ENCODE peak calls at places on chromosome 2, in seven cellular contexts. V, C, Z, I, T, Y and S are unnamed samples.

GRCh38 chr2:102367331-102367971 is 11.9 kb downstream of the IL18R1 start:
- DNase-seq in V (no peak), C (no peak), Z (no peak), I (no peak), T (no peak), Y (no peak), S (no peak)

GRCh38 chr2:40098786-40099470 is 319.9 kb upstream of the THUMPD2 start:
- DNase-seq in V (peak), C (no peak), Z (no peak), I (no peak), T (no peak), Y (peak), S (no peak)

GRCh38 chr2:16330571-16331351 is 334.9 kb downstream of the CYRIA start:
- DNase-seq in V (no peak), C (no peak), Z (no peak), I (peak), T (no peak), Y (no peak), S (no peak)

GRCh38 chr2:85922210-85922609 is 33.4 kb upstream of the ST3GAL5 start:
- DNase-seq in V (no peak), C (no peak), Z (no peak), I (no peak), T (no peak), Y (no peak), S (no peak)

GRCh38 chr2:96391153-96391827 is 55.7 kb downstream of the NCAPH start:
- DNase-seq in V (no peak), C (no peak), Z (no peak), I (no peak), T (no peak), Y (no peak), S (no peak)

GRCh38 chr2:215068399-215068798 is 70.0 kb downstream of the ABCA12 start:
- DNase-seq in V (no peak), C (no peak), Z (no peak), I (no peak), T (no peak), Y (no peak), S (no peak)

GRCh38 chr2:195622966-195623365 is 34.1 kb upstream of the SLC39A10 start:
- DNase-seq in V (no peak), C (no peak), Z (no peak), I (peak), T (no peak), Y (no peak), S (no peak)

GRCh38 chr2:164205347-164205746 is 415.9 kb downstream of the GRB14 start:
- DNase-seq in V (peak), C (no peak), Z (no peak), I (no peak), T (no peak), Y (peak), S (no peak)

GRCh38 chr2:218898109-218898878 is 17.6 kb downstream of the WNT10A start:
- DNase-seq in V (no peak), C (peak), Z (peak), I (peak), T (peak), Y (peak), S (peak)

GRCh38 chr2:86037141-86037794 is 68.4 kb downstream of the POLR1A start:
- DNase-seq in V (peak), C (peak), Z (no peak), I (no peak), T (peak), Y (peak), S (peak)

GRCh38 chr2:108588070-108588668 is 53.9 kb downstream of the LIMS1 start:
- DNase-seq in V (no peak), C (no peak), Z (no peak), I (no peak), T (no peak), Y (peak), S (no peak)

GRCh38 chr2:71545572-71546274 is 92.4 kb downstream of the DYSF start:
- DNase-seq in V (peak), C (peak), Z (peak), I (peak), T (peak), Y (peak), S (no peak)
- TF ChIP-seq CTCF in V (peak), C (peak), Z (peak), I (peak), T (peak), Y (peak), S (no peak)

DNA sequence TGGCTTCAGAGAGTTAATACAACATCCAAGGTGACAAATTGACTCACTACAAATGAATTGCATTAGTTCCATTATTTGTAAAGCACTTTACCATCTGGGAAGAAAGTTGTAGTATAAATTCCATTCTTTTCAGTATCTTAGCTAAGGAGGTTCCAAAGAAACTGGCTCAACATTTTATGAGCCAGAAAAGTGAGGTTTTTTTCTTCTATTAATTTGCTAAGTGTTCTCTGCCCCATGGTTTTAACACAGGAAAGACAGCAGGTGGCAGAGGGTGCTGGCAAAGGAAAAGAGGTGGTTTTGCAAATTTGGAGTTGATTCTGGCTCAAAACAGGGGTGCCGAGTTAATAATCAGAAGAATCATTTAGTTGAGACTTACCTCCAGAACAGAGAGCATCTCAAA is 410.1 kb downstream of the MTX2 start:
- DNase-seq in V (no peak), C (no peak), Z (no peak), I (no peak), T (no peak), Y (no peak), S (no peak)
- TF ChIP-seq CTCF in V (peak), C (no peak), Z (no peak), I (no peak), T (no peak), Y (no peak), S (no peak)

DNA sequence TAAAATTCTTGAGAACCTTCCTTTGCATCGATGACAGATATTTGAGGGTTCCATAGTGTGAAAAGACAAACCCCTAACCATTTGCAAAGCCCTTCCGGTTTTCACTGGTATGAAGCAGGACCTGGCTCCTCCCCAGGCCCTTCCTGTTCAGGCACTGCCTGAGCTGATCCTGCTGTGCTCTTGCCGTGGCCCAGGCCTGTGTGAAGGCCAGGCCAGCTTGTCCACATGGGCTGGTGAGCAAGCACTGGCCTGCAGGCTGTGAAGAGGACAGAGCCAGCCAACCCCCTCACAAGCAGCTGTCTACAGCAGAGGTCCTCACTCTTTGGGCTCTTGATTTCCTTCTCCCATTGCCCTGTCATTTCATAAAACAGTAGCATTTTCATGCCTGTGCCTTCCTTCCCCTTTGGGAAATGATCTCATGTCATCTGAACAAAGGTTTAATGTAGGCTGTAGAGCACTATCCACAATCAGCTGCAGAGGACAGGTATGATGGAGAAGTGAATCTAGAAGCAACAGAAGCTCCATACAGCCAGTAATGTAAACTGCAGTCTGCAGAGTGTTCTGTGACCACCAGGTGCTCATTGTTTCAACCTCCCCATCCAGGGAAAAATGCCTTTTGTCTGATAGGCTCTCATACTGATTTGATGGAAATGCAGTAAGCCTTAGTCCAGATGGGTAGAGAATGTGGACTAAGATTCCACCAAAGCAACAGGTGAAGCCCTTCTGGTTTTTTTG is 19.8 kb downstream of the MPHOSPH10 start:
- DNase-seq in V (no peak), C (no peak), Z (no peak), I (no peak), T (no peak), Y (no peak), S (no peak)
- TF ChIP-seq CTCF in V (no peak), C (no peak), Z (no peak), I (peak), T (no peak), Y (no peak), S (no peak)

DNA sequence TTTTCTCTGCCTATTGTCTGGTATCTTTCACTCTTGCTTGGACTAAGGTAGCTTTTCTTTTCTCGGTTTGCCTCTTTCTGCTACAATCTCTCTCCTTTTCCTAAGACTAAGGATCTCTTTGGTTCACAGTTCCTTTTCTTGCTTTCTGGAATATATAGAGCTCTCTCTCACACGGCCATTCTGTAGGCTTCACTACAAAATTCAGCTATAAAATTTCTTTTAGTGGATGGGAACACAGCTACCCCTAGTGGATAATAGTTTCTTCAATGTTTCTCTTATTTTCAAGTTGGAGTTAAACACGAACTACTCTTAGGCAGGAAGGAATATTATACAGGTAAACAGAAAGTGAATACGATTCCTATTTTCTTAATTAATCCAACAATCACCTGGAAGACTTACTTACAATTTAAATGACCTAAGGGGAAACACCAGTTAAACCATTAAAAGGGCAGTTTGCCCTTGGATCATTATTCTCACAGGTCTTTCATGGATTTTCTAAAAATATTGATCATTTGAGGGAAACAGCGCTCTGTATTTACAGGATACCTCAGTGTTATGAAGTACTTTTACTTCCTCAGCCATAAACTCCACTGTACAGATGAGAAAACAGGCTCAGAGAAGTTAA is 140.5 kb downstream of the LRP2 start:
- DNase-seq in V (no peak), C (no peak), Z (no peak), I (no peak), T (no peak), Y (peak), S (no peak)
- TF ChIP-seq CTCF in V (peak), C (no peak), Z (no peak), I (peak), T (no peak), Y (peak), S (no peak)

GRCh38 chr2:120465989-120466703 is 120.2 kb downstream of the INHBB start:
- DNase-seq in V (no peak), C (no peak), Z (no peak), I (peak), T (peak), Y (no peak), S (no peak)

GRCh38 chr2:120466704-120467054 is 120.7 kb downstream of the INHBB start:
- DNase-seq in V (no peak), C (no peak), Z (no peak), I (no peak), T (no peak), Y (no peak), S (no peak)

GRCh38 chr2:120465012-120465700 is 119.2 kb downstream of the INHBB start:
- DNase-seq in V (no peak), C (no peak), Z (no peak), I (no peak), T (peak), Y (no peak), S (no peak)

GRCh38 chr2:120464448-120464931 is 118.6 kb downstream of the INHBB start:
- DNase-seq in V (no peak), C (no peak), Z (no peak), I (no peak), T (peak), Y (no peak), S (peak)

DNA sequence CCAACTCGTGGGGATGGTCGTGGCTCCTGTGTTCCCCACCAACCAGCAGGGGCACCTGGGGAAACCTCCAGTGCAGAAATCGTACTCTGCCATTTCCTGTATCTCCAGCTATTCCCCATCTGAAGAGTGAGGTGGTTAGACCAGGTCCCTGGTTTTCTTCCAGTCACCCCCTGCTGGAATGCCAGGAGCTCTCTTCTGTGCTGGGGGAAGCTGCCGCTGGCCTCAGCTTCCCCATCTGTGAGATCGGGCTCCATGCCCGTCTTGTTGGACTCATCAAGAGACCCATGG is 119.7 kb downstream of the INHBB start:
- DNase-seq in V (no peak), C (no peak), Z (no peak), I (no peak), T (no peak), Y (no peak), S (no peak)
- TF ChIP-seq CTCF in V (no peak), C (no peak), Z (no peak), I (no peak), T (no peak), Y (no peak), S (no peak)

DNA sequence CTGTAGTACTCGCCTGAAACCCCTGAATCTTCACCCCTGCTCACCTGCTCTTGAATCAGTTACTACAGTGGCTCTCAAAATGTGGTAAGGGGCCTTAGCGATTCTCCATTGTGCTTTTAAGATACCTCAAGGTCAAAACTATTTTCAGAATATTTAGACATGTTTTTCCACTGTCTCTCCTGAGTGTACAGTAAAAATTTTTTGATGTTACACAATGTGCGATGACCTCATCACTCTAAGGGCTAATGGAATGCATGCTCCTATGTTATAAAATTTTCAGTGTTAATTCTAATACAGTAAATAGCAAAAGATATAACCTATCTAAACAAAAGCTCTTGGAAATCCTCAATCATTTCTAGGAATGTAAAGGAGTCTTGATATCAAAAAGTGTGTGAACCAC is 336.9 kb upstream of the PKDCC start:
- DNase-seq in V (peak), C (no peak), Z (no peak), I (no peak), T (no peak), Y (peak), S (no peak)
- TF ChIP-seq CTCF in V (no peak), C (no peak), Z (no peak), I (no peak), T (no peak), Y (no peak), S (no peak)